ENCODE peak calls at places on chromosomes 2 and 18, in five cellular contexts. E, O, H, G and F are unnamed samples.

GRCh38 chr2:121038831-121039230 is 246.2 kb downstream of the TFCP2L1 start:
- DNase-seq in E (no peak), O (peak; percentile 57), H (no peak), G (peak; percentile 18), F (no peak)

GRCh38 chr18:54284535-54284934 is 15.2 kb downstream of the POLI start:
- DNase-seq in E (no peak), O (no peak), H (no peak), G (no peak), F (no peak)

GRCh38 chr2:10231551-10232085 is 71.1 kb upstream of the HPCAL1 start:
- DNase-seq in E (no peak), O (no peak), H (no peak), G (no peak), F (no peak)

GRCh38 chr2:134711622-134712125 is 7.1 kb downstream of the TMEM163 start:
- DNase-seq in E (no peak), O (no peak), H (no peak), G (no peak), F (no peak)

GRCh38 chr2:214103199-214104001 is 307.5 kb upstream of the VWC2L start:
- DNase-seq in E (no peak), O (peak; percentile 75), H (no peak), G (no peak), F (no peak)

GRCh38 chr2:11320698-11321492 is 23.5 kb downstream of the ROCK2 start:
- DNase-seq in E (no peak), O (no peak), H (no peak), G (no peak), F (no peak)

GRCh38 chr2:127917916-127918315 is 32.2 kb upstream of the AMMECR1L start:
- DNase-seq in E (no peak), O (no peak), H (no peak), G (peak; percentile 32), F (no peak)

GRCh38 chr2:167190053-167190452 is 301.8 kb downstream of the XIRP2 start:
- DNase-seq in E (no peak), O (peak; percentile 36), H (no peak), G (peak; percentile 80), F (peak; percentile 47)

GRCh38 chr18:76486600-76486999 is 8.4 kb downstream of the ZNF516 start:
- DNase-seq in E (no peak), O (no peak), H (no peak), G (no peak), F (no peak)

GRCh38 chr2:22403748-22404147 is 981.2 kb upstream of the KLHL29 start:
- DNase-seq in E (no peak), O (no peak), H (no peak), G (no peak), F (no peak)

GRCh38 chr2:138121769-138122661 is 157.7 kb downstream of the HNMT start:
- DNase-seq in E (no peak), O (no peak), H (no peak), G (no peak), F (no peak)

GRCh38 chr2:155357172-155357571 is 658.7 kb downstream of the KCNJ3 start:
- DNase-seq in E (no peak), O (no peak), H (no peak), G (no peak), F (no peak)

GRCh38 chr2:68807821-68808266 is 63.4 kb downstream of the BMP10 start:
- DNase-seq in E (no peak), O (no peak), H (no peak), G (peak; percentile 54), F (no peak)

GRCh38 chr18:55509631-55510372 is 78.2 kb downstream of the TCF4 start:
- DNase-seq in E (peak; percentile 70), O (no peak), H (peak; percentile 46), G (peak; percentile 90), F (peak; percentile 90)

GRCh38 chr18:74631242-74632087 is 33.8 kb downstream of the ZNF407 start:
- DNase-seq in E (no peak), O (no peak), H (peak; percentile 59), G (peak; percentile 50), F (no peak)

GRCh38 chr2:68834737-68835136 is 36.5 kb downstream of the BMP10 start:
- DNase-seq in E (no peak), O (no peak), H (no peak), G (no peak), F (no peak)

GRCh38 chr2:144921131-144921530 is 401.2 kb upstream of the ZEB2 start:
- DNase-seq in E (no peak), O (no peak), H (no peak), G (no peak), F (no peak)

GRCh38 chr18:28905509-28905908 is 728.6 kb upstream of the CDH2 start:
- DNase-seq in E (peak; percentile 35), O (no peak), H (no peak), G (peak; percentile 69), F (peak; percentile 47)

GRCh38 chr2:122163596-122163995 is 408.1 kb downstream of the TSN start:
- DNase-seq in E (no peak), O (no peak), H (no peak), G (no peak), F (no peak)

GRCh38 chr18:27143580-27144287 is 41.4 kb downstream of the CHST9 start:
- DNase-seq in E (no peak), O (no peak), H (no peak), G (no peak), F (no peak)

GRCh38 chr2:216202602-216203250 is 93.6 kb downstream of the XRCC5 start:
- DNase-seq in E (no peak), O (no peak), H (no peak), G (no peak), F (no peak)

GRCh38 chr2:11850082-11850481 is 103.7 kb downstream of the LPIN1 start:
- DNase-seq in E (no peak), O (no peak), H (no peak), G (no peak), F (no peak)

GRCh38 chr18:49185636-49186035 is 234.9 kb upstream of the SMAD7 start:
- DNase-seq in E (no peak), O (no peak), H (peak; percentile 13), G (no peak), F (no peak)

GRCh38 chr2:42562474-42563144 is 5.8 kb upstream of the MTA3 start:
- DNase-seq in E (no peak), O (no peak), H (no peak), G (no peak), F (no peak)

GRCh38 chr2:72182547-72183460 is 35.1 kb upstream of the CYP26B1 start:
- DNase-seq in E (no peak), O (no peak), H (no peak), G (no peak), F (no peak)

GRCh38 chr2:86396304-86396785 is 44.8 kb upstream of the KDM3A start:
- DNase-seq in E (no peak), O (peak; percentile 24), H (peak; percentile 33), G (peak; percentile 10), F (no peak)

GRCh38 chr18:61502472-61502871 is 169.2 kb downstream of the CDH20 start:
- DNase-seq in E (peak; percentile 4), O (peak; percentile 63), H (peak; percentile 66), G (peak; percentile 53), F (peak; percentile 32)

GRCh38 chr2:240925191-240925575 is 19.0 kb downstream of the CROCC2 start:
- DNase-seq in E (no peak), O (no peak), H (no peak), G (no peak), F (no peak)

GRCh38 chr2:16346671-16347070 is 319.0 kb downstream of the CYRIA start:
- DNase-seq in E (no peak), O (no peak), H (no peak), G (no peak), F (no peak)

GRCh38 chr2:177799531-177799930 is 273.0 kb downstream of the PDE11A start:
- DNase-seq in E (peak; percentile 6), O (peak; percentile 26), H (peak; percentile 10), G (peak; percentile 29), F (no peak)

GRCh38 chr2:127400897-127401756 is 13.4 kb upstream of the MAP3K2 start:
- DNase-seq in E (no peak), O (no peak), H (no peak), G (peak; percentile 78), F (no peak)

GRCh38 chr18:31876707-31877106 is 66.2 kb downstream of the TRAPPC8 start:
- DNase-seq in E (no peak), O (no peak), H (no peak), G (peak; percentile 26), F (no peak)

GRCh38 chr2:134122610-134123009 is 131.3 kb upstream of the MGAT5 start:
- DNase-seq in E (no peak), O (no peak), H (no peak), G (no peak), F (no peak)

GRCh38 chr2:217790681-217791392 is 212.0 kb downstream of the TNS1 start:
- DNase-seq in E (no peak), O (no peak), H (peak; percentile 66), G (peak; percentile 47), F (peak; percentile 55)

GRCh38 chr2:230097424-230097823 is 28.7 kb upstream of the SLC16A14 start:
- DNase-seq in E (no peak), O (no peak), H (no peak), G (no peak), F (no peak)